ENCODE peak calls at places on chromosomes 4 and X, in seven cellular contexts. J is fibroblast of lung, X is hepatocyte, B is NB4, N is vagina, K is tibial artery, S is cardiac muscle cell. Z is an unnamed sample.

GRCh38 chr4:3224971-3225850 is 23.7 kb upstream of the MSANTD1 start:
- DNase-seq in J (no peak), N (no peak), S (no peak), K (no peak), X (no peak), B (no peak), Z (no peak)

GRCh38 chrX:71917621-71918341 is 7.1 kb downstream of the NHSL2 start:
- DNase-seq in J (no peak), N (no peak), B (no peak), S (peak), X (no peak), K (no peak), Z (peak)

GRCh38 chrX:73823473-73824004 is 260.5 kb downstream of the CHIC1 start:
- DNase-seq in S (no peak), K (no peak), B (no peak), J (no peak), X (no peak), N (no peak), Z (no peak)

GRCh38 chr4:26931451-26931850 is 70.8 kb downstream of the STIM2 start:
- DNase-seq in K (no peak), J (no peak), B (peak), S (no peak), X (no peak), N (no peak), Z (no peak)

GRCh38 chrX:29553542-29553941 is 661.8 kb upstream of the MAGEB2 start:
- DNase-seq in S (no peak), X (no peak), N (no peak), K (no peak), B (no peak), J (no peak), Z (no peak)

GRCh38 chrX:141415889-141416288 is 168.6 kb downstream of the SPANXA1 start:
- DNase-seq in X (no peak), S (no peak), K (no peak), J (no peak), B (no peak), N (no peak), Z (no peak)

GRCh38 chrX:44010626-44011025 is 37.4 kb upstream of the NDP start:
- DNase-seq in K (no peak), X (no peak), J (no peak), S (no peak), B (no peak), N (no peak), Z (no peak)

GRCh38 chr4:143399113-143399949 is 62.7 kb downstream of the GAB1 start:
- DNase-seq in K (no peak), J (peak), B (peak), X (peak), N (no peak), S (peak), Z (peak)

GRCh38 chrX:101485212-101486064 is at the start of gene ARMCX4:
- DNase-seq in J (peak), N (no peak), K (peak), X (peak), S (peak), B (no peak), Z (peak)

GRCh38 chr4:106691749-106692148 is 323.2 kb upstream of the GIMD1 start:
- DNase-seq in X (no peak), N (no peak), B (no peak), S (no peak), J (no peak), K (no peak), Z (no peak)

GRCh38 chrX:71224969-71225368 is 1.9 kb downstream of the GJB1 start:
- DNase-seq in K (no peak), S (no peak), J (no peak), X (no peak), N (no peak), B (peak), Z (no peak)

GRCh38 chr4:1792832-1793495 is at the start of gene FGFR3:
- DNase-seq in X (peak), S (peak), B (peak), K (no peak), J (no peak), N (no peak), Z (no peak)

GRCh38 chr4:7295201-7295916 is 103.0 kb downstream of the SORCS2 start:
- DNase-seq in B (no peak), S (peak), K (no peak), J (no peak), N (no peak), X (no peak), Z (no peak)

GRCh38 chrX:21932277-21932996 is 8.1 kb upstream of the SMS start:
- DNase-seq in N (no peak), J (peak), X (no peak), S (peak), K (peak), B (peak), Z (peak)

GRCh38 chr4:81891005-81891795 is 419.5 kb upstream of the RASGEF1B start:
- DNase-seq in K (no peak), S (no peak), B (no peak), N (no peak), J (no peak), X (no peak), Z (no peak)

GRCh38 chr4:99998062-99998880 is 48.2 kb upstream of the H2AZ1 start:
- DNase-seq in X (peak), J (peak), K (no peak), S (peak), B (peak), N (no peak), Z (peak)

GRCh38 chr4:84277923-84278322 is 221.2 kb downstream of the NKX6-1 start:
- DNase-seq in B (no peak), X (no peak), J (no peak), S (no peak), K (no peak), N (no peak), Z (no peak)

GRCh38 chr4:3267576-3268394 is 18.8 kb downstream of the MSANTD1 start:
- DNase-seq in X (peak), K (peak), N (no peak), S (no peak), B (no peak), J (no peak), Z (no peak)

GRCh38 chr4:17173300-17173699 is 274.9 kb upstream of the LDB2 start:
- DNase-seq in X (no peak), B (peak), K (no peak), N (no peak), S (no peak), J (no peak), Z (no peak)

GRCh38 chrX:22063284-22063683 is 31.2 kb downstream of the PHEX start:
- DNase-seq in N (no peak), B (peak), K (no peak), J (no peak), X (no peak), S (peak), Z (no peak)

GRCh38 chrX:64394059-64394873 is 986 bp downstream of the MTMR8 start:
- DNase-seq in B (peak), K (no peak), J (no peak), S (no peak), X (no peak), N (no peak), Z (no peak)

GRCh38 chr4:79651516-79651915 is 243.5 kb upstream of the GK2 start:
- DNase-seq in K (no peak), J (no peak), X (no peak), S (peak), B (no peak), N (no peak), Z (peak)

GRCh38 chrX:88603237-88603636 is 143.8 kb upstream of the CPXCR1 start:
- DNase-seq in X (no peak), K (no peak), B (no peak), N (no peak), J (no peak), S (no peak), Z (no peak)

GRCh38 chrX:19334945-19335626 is 8.6 kb upstream of the PDHA1 start:
- DNase-seq in N (peak), S (peak), X (no peak), K (no peak), B (peak), J (peak), Z (peak)

GRCh38 chr4:157706134-157706533 is 466.7 kb downstream of the GASK1B start:
- DNase-seq in X (peak), N (no peak), J (no peak), K (no peak), S (no peak), B (no peak), Z (no peak)

GRCh38 chr4:80846210-80846609 is 184.3 kb upstream of the BMP3 start:
- DNase-seq in X (no peak), J (no peak), K (no peak), S (no peak), B (no peak), N (no peak), Z (no peak)

GRCh38 chr4:14334166-14334565 is 668.1 kb upstream of the CPEB2 start:
- DNase-seq in X (no peak), K (no peak), S (no peak), J (no peak), N (no peak), B (no peak), Z (no peak)

GRCh38 chr4:101348367-101348827 is 1.1 kb upstream of the PPP3CA start:
- DNase-seq in N (no peak), B (peak), K (peak), X (no peak), S (no peak), J (no peak), Z (no peak)

GRCh38 chr4:107757860-107758476 is 37.9 kb upstream of the PAPSS1 start:
- DNase-seq in B (peak), K (no peak), N (no peak), S (peak), J (peak), X (peak), Z (peak)

GRCh38 chr4:185874516-185875230 is 62.7 kb upstream of the SORBS2 start:
- DNase-seq in X (no peak), K (no peak), S (peak), N (no peak), J (peak), B (no peak), Z (peak)

GRCh38 chr4:76208005-76208765 is 5.4 kb downstream of the SCARB2 start:
- DNase-seq in S (peak), N (no peak), B (peak), X (peak), J (peak), K (peak), Z (peak)
- H3K4me3 ChIP-seq in S (no peak), N (peak), B (no peak), X (no peak), J (peak), K (peak), Z (peak)

GRCh38 chr4:140253556-140254027 is 99.6 kb upstream of the MAML3 start:
- DNase-seq in K (no peak), J (no peak), X (no peak), S (no peak), N (no peak), B (no peak), Z (no peak)
- TF ChIP-seq CTCF in K (no peak), J (no peak), X (no peak), S (no peak), N (no peak), B (no peak), Z (no peak)

GRCh38 chr4:31275906-31276305 is 555.7 kb downstream of the PCDH7 start:
- DNase-seq in N (no peak), B (no peak), K (no peak), J (no peak), S (no peak), X (no peak), Z (no peak)
- H3K4me3 ChIP-seq in N (no peak), B (no peak), K (no peak), J (no peak), S (no peak), X (no peak), Z (no peak)

DNA sequence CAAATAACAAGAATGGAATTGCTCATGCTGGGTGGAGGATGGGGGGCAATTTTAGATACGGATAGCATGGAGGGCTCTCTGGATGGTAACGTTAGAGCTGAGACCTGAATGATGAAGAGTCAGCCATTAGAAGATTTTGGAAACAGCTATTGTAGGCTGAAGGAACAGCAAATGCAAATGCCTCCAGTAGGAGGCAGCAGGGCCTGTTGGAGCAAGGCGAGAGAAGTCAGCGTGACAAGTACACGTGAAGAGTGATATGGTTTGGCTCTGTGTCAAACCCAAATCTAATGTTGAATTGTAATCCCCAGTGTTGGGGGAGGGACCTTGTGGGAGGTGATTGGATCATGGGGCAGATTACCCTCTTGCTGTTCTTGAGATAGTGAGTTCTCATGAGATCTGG is 59.3 kb upstream of the SOD3 start:
- DNase-seq in N (no peak), B (peak), S (peak), J (peak), K (no peak), X (no peak), Z (peak)
- TF ChIP-seq CTCF in N (no peak), B (peak), S (peak), J (peak), K (no peak), X (no peak), Z (peak)

Z was measured in bronchial epithelial cell.